ENCODE peak calls at places on chromosomes 13 and 19, in five cellular contexts. N, D, P, H and X are unnamed samples.

GRCh38 chr13:45925151-45925550 is 73.6 kb upstream of the SIAH3 start:
- DNase-seq in N (no peak), D (no peak), P (no peak), H (no peak), X (peak)

GRCh38 chr13:39369161-39369890 is 233.7 kb downstream of the LHFPL6 start:
- DNase-seq in N (no peak), D (no peak), P (no peak), H (no peak), X (no peak)

GRCh38 chr13:38990693-38991092 is at the start of gene STOML3:
- DNase-seq in N (no peak), D (no peak), P (no peak), H (no peak), X (no peak)

GRCh38 chr13:97856001-97856675 is 97.3 kb upstream of the IPO5 start:
- DNase-seq in N (peak), D (peak), P (no peak), H (no peak), X (no peak)

GRCh38 chr19:23382955-23383354 is 12.3 kb downstream of the ZNF91 start:
- DNase-seq in N (no peak), D (no peak), P (no peak), H (no peak), X (no peak)

GRCh38 chr13:99357149-99357596 is 50.0 kb upstream of the GPR183 start:
- DNase-seq in N (no peak), D (no peak), P (no peak), H (no peak), X (no peak)

GRCh38 chr13:80884031-80884785 is 543.3 kb upstream of the SPRY2 start:
- DNase-seq in N (no peak), D (peak), P (no peak), H (no peak), X (no peak)

GRCh38 chr19:19482785-19483625 is 32.3 kb downstream of the TSSK6 start:
- DNase-seq in N (no peak), D (no peak), P (no peak), H (no peak), X (no peak)

GRCh38 chr13:102012299-102013293 is 389.3 kb downstream of the FGF14 start:
- DNase-seq in N (no peak), D (no peak), P (no peak), H (no peak), X (peak)

GRCh38 chr19:9622531-9622930 is 1.5 kb upstream of the ZNF561 start:
- DNase-seq in N (no peak), D (no peak), P (no peak), H (no peak), X (no peak)

GRCh38 chr19:3108775-3109174 is 14.6 kb downstream of the GNA11 start:
- DNase-seq in N (peak), D (peak), P (no peak), H (no peak), X (peak)

DNA sequence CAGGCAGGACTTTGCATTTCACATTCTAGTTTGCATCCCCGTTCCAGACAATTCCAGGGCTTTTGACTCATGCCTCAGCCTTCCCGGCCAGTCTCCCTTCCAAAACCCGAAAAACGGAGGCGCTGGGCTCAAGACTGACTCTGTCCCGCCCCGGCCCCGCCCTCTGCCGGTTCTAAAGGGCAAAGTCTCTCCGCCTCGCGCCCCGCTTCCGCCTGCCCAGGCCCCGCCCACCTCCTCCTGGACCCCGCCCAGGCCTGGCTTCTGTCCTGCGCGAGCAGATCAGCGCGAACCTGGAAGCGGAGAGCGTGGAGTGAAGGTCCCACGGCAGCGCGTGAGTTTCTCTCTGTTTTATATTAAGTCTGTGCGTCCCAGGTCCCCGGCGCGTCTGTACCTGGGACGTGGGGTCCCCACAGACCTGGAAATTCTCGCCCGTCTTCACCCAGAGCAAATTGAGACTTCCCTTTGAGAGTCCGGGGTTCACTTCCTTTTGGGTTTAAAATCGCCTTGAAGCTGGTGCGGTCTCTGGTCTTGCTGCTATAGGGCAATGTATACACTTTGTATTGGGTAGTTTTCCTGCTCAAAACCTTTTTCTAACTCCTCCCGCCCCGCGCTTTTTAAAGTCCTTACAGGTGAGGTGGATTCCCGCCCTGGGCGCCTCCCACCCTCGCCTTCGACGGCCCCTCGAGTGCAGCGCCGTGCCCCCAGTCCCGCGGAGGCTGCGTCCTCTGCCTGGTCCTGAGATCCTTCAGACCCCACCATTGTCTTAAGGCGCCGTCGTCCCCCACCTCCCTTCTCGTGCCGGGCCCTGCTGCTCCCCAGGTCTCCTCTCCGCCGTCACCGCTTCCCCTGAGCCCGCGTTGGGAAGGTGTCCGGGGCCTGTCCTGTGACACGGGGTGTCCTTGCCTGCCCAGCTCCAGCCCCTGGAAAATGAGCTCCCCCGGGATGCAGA is 31.2 kb downstream of the ZNF701 start:
- DNase-seq in N (peak), D (peak), P (peak), H (peak), X (peak)
- TF ChIP-seq CTCF in N (peak), D (peak), P (peak), H (peak), X (no peak)

GRCh38 chr13:70864731-70865130 is 756.5 kb upstream of the KLHL1 start:
- DNase-seq in N (no peak), D (no peak), P (no peak), H (no peak), X (no peak)
- TF ChIP-seq CTCF in N (no peak), D (no peak), P (no peak), H (no peak), X (no peak)

DNA sequence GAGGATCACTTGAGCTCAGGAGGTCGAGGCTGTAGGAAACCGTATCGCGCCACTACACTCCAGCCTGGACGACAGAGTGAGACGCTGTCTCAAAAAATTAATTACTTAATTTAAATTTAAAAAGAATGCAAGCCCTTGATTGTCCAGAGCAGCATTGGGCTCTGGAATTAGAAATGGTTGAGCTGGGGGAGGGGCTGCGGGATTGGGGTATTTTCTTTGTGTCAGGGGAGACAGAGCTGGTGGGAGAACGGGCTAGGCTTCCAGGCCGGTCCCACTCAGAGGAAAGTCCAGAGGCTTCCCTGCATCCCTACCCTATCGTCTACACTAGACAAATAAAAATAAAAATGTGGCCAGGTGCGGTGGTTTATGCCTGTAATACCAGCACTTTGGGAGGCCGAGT is 2.2 kb upstream of the RAB3A start:
- DNase-seq in N (no peak), D (no peak), P (no peak), H (no peak), X (no peak)
- TF ChIP-seq CTCF in N (no peak), D (no peak), P (no peak), H (no peak), X (no peak)

GRCh38 chr13:73665279-73665678 is 468.9 kb downstream of the KLF12 start:
- DNase-seq in N (no peak), D (no peak), P (no peak), H (no peak), X (no peak)
- TF ChIP-seq CTCF in N (no peak), D (no peak), P (no peak), H (no peak), X (no peak)

GRCh38 chr13:106520205-106521004 is 15.1 kb downstream of the EFNB2 start:
- DNase-seq in N (no peak), D (peak), P (no peak), H (no peak), X (no peak)
- TF ChIP-seq CTCF in N (peak), D (peak), P (peak), H (peak), X (peak)

DNA sequence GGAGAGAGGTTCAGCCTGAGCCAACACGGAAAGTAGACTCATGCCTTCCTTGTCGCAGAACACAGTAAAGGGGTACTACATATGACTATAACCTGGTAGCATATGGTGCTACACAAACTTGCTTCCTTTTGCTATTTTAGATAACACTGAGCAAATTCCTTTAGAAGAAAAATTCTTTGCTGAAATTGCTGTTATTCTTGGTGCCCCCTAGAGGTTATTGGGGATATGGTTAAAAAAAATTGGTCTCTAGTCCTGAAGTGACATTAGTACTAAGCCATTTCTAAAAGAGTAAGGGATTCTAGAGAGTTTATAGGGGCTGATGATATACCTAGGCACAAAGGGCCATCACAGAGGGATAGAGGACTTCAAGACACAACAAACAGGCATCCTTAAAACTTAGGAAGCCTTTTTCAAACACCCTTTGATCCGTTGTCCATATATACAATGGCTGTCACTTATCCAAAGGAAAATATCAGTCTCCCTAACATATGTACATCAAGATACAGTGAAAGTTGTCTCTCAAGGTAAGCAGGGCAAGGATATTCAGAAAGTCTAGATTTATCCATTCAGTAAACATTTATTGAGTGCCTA is 13.9 kb upstream of the HS6ST3 start:
- DNase-seq in N (no peak), D (peak), P (no peak), H (no peak), X (no peak)
- TF ChIP-seq CTCF in N (peak), D (peak), P (peak), H (peak), X (peak)

GRCh38 chr13:55199132-55199531 is 1941.6 kb upstream of the PRR20A start:
- DNase-seq in N (no peak), D (peak), P (no peak), H (no peak), X (no peak)
- TF ChIP-seq CTCF in N (peak), D (no peak), P (no peak), H (no peak), X (no peak)

DNA sequence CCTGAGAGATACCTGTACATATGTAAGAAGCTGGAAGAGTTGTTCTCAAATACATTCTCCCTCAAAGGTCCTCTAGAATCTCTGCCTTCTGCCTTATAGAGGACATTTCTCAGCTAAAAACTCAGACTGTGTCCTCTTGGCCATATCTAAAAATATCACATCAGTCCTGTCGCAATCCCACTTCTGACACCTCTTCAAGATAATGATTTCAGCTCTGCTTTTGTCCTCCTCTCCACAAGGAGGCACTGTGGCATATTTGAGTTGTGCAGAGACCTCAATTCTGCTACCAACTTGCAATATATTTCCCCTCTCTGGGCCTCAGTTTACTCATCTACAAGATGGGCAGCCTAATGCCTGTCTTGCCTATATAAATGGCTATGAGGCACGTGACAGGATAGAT is 16.6 kb downstream of the ADAMTS10 start:
- DNase-seq in N (no peak), D (no peak), P (no peak), H (no peak), X (no peak)
- TF ChIP-seq CTCF in N (peak), D (peak), P (no peak), H (no peak), X (no peak)